ENCODE peak calls at places on chromosomes 5 and 9, in ten cellular contexts. One of them, this sample, is unnamed.

GRCh38 chr5:52173133-52173532 is 614.6 kb upstream of the ITGA1 start:
- DNase-seq in Peyer's patch: no peak
- DNase-seq in endothelial cell of umbilical vein: no peak
- DNase-seq in PC-3: no peak
- DNase-seq in stomach: no peak
- DNase-seq in kidney epithelial cell: no peak
- DNase-seq in progenitor cell of endocrine pancreas: no peak
- DNase-seq in AG09309: no peak
- DNase-seq in HCT116: no peak
- DNase-seq in GM23338: no peak
- DNase-seq in this sample: no peak

GRCh38 chr9:129981180-129981907 is 61.6 kb downstream of the FNBP1 start:
- DNase-seq in Peyer's patch: peak; percentile 58
- DNase-seq in endothelial cell of umbilical vein: peak; percentile 89
- DNase-seq in PC-3: no peak
- DNase-seq in stomach: no peak
- DNase-seq in kidney epithelial cell: no peak
- DNase-seq in progenitor cell of endocrine pancreas: no peak
- DNase-seq in AG09309: no peak
- DNase-seq in HCT116: no peak
- DNase-seq in GM23338: no peak
- DNase-seq in this sample: peak; percentile 39

GRCh38 chr9:110835404-110835803 is 166.8 kb downstream of the MUSK start:
- DNase-seq in Peyer's patch: no peak
- DNase-seq in endothelial cell of umbilical vein: no peak
- DNase-seq in PC-3: peak; percentile 87
- DNase-seq in stomach: no peak
- DNase-seq in kidney epithelial cell: peak; percentile 63
- DNase-seq in progenitor cell of endocrine pancreas: no peak
- DNase-seq in AG09309: peak; percentile 74
- DNase-seq in HCT116: peak; percentile 6
- DNase-seq in GM23338: peak; percentile 25
- DNase-seq in this sample: no peak

GRCh38 chr9:69027355-69028097 is 8.0 kb upstream of the FXN start:
- DNase-seq in Peyer's patch: peak; percentile 69
- DNase-seq in endothelial cell of umbilical vein: peak; percentile 53
- DNase-seq in PC-3: peak; percentile 57
- DNase-seq in stomach: no peak
- DNase-seq in kidney epithelial cell: no peak
- DNase-seq in progenitor cell of endocrine pancreas: no peak
- DNase-seq in AG09309: no peak
- DNase-seq in HCT116: peak; percentile 65
- DNase-seq in GM23338: peak; percentile 85
- DNase-seq in this sample: peak; percentile 22

GRCh38 chr9:70021026-70021571 is 22.5 kb upstream of the MAMDC2 start:
- DNase-seq in Peyer's patch: no peak
- DNase-seq in endothelial cell of umbilical vein: peak; percentile 87
- DNase-seq in PC-3: peak; percentile 78
- DNase-seq in stomach: peak; percentile 35
- DNase-seq in kidney epithelial cell: peak; percentile 73
- DNase-seq in progenitor cell of endocrine pancreas: no peak
- DNase-seq in AG09309: peak; percentile 63
- DNase-seq in HCT116: no peak
- DNase-seq in GM23338: no peak
- DNase-seq in this sample: no peak

GRCh38 chr9:130936285-130937117 is 2.5 kb downstream of the FIBCD1 start:
- DNase-seq in Peyer's patch: no peak
- DNase-seq in endothelial cell of umbilical vein: peak; percentile 15
- DNase-seq in PC-3: peak; percentile 38
- DNase-seq in stomach: no peak
- DNase-seq in kidney epithelial cell: no peak
- DNase-seq in progenitor cell of endocrine pancreas: no peak
- DNase-seq in AG09309: no peak
- DNase-seq in HCT116: no peak
- DNase-seq in GM23338: peak; percentile 81
- DNase-seq in this sample: peak; percentile 18

GRCh38 chr9:125110464-125110863 is 32.9 kb downstream of the SCAI start:
- DNase-seq in Peyer's patch: no peak
- DNase-seq in endothelial cell of umbilical vein: no peak
- DNase-seq in PC-3: no peak
- DNase-seq in stomach: no peak
- DNase-seq in kidney epithelial cell: no peak
- DNase-seq in progenitor cell of endocrine pancreas: no peak
- DNase-seq in AG09309: no peak
- DNase-seq in HCT116: no peak
- DNase-seq in GM23338: no peak
- DNase-seq in this sample: no peak

GRCh38 chr9:68955281-68955680 is 58.6 kb downstream of the PRKACG start:
- DNase-seq in Peyer's patch: no peak
- DNase-seq in endothelial cell of umbilical vein: no peak
- DNase-seq in PC-3: no peak
- DNase-seq in stomach: no peak
- DNase-seq in kidney epithelial cell: no peak
- DNase-seq in progenitor cell of endocrine pancreas: no peak
- DNase-seq in AG09309: no peak
- DNase-seq in HCT116: no peak
- DNase-seq in GM23338: no peak
- DNase-seq in this sample: no peak

GRCh38 chr5:40717281-40717680 is 37.6 kb downstream of the PTGER4 start:
- DNase-seq in Peyer's patch: no peak
- DNase-seq in endothelial cell of umbilical vein: peak; percentile 10
- DNase-seq in PC-3: peak; percentile 57
- DNase-seq in stomach: no peak
- DNase-seq in kidney epithelial cell: no peak
- DNase-seq in progenitor cell of endocrine pancreas: no peak
- DNase-seq in AG09309: peak; percentile 13
- DNase-seq in HCT116: no peak
- DNase-seq in GM23338: no peak
- DNase-seq in this sample: no peak

GRCh38 chr5:169569513-169569912 is 14.1 kb upstream of the SPDL1 start:
- DNase-seq in Peyer's patch: no peak
- DNase-seq in endothelial cell of umbilical vein: no peak
- DNase-seq in PC-3: no peak
- DNase-seq in stomach: no peak
- DNase-seq in kidney epithelial cell: no peak
- DNase-seq in progenitor cell of endocrine pancreas: no peak
- DNase-seq in AG09309: no peak
- DNase-seq in HCT116: no peak
- DNase-seq in GM23338: no peak
- DNase-seq in this sample: no peak

GRCh38 chr5:176583076-176583475 is 26.9 kb downstream of the GPRIN1 start:
- DNase-seq in Peyer's patch: no peak
- DNase-seq in endothelial cell of umbilical vein: no peak
- DNase-seq in PC-3: no peak
- DNase-seq in stomach: no peak
- DNase-seq in kidney epithelial cell: no peak
- DNase-seq in progenitor cell of endocrine pancreas: no peak
- DNase-seq in AG09309: no peak
- DNase-seq in HCT116: no peak
- DNase-seq in GM23338: no peak
- DNase-seq in this sample: no peak

GRCh38 chr5:35230043-35230611 is at the start of gene PRLR:
- DNase-seq in Peyer's patch: peak; percentile 80
- DNase-seq in endothelial cell of umbilical vein: no peak
- DNase-seq in PC-3: peak; percentile 21
- DNase-seq in stomach: peak; percentile 47
- DNase-seq in kidney epithelial cell: no peak
- DNase-seq in progenitor cell of endocrine pancreas: peak; percentile 16
- DNase-seq in AG09309: no peak
- DNase-seq in HCT116: no peak
- DNase-seq in GM23338: peak; percentile 54
- DNase-seq in this sample: peak; percentile 62

GRCh38 chr9:93909242-93909616 is 45.9 kb downstream of the BARX1 start:
- DNase-seq in Peyer's patch: no peak
- DNase-seq in endothelial cell of umbilical vein: no peak
- DNase-seq in PC-3: no peak
- DNase-seq in stomach: no peak
- DNase-seq in kidney epithelial cell: no peak
- DNase-seq in progenitor cell of endocrine pancreas: no peak
- DNase-seq in AG09309: no peak
- DNase-seq in HCT116: no peak
- DNase-seq in GM23338: no peak
- DNase-seq in this sample: no peak
- TF ChIP-seq CTCF in Peyer's patch: no peak
- TF ChIP-seq CTCF in endothelial cell of umbilical vein: no peak
- TF ChIP-seq CTCF in PC-3: no peak
- TF ChIP-seq CTCF in stomach: no peak
- TF ChIP-seq CTCF in kidney epithelial cell: no peak
- TF ChIP-seq CTCF in progenitor cell of endocrine pancreas: peak; percentile 49
- TF ChIP-seq CTCF in AG09309: no peak
- TF ChIP-seq CTCF in HCT116: no peak
- TF ChIP-seq CTCF in GM23338: no peak
- TF ChIP-seq CTCF in this sample: no peak

DNA sequence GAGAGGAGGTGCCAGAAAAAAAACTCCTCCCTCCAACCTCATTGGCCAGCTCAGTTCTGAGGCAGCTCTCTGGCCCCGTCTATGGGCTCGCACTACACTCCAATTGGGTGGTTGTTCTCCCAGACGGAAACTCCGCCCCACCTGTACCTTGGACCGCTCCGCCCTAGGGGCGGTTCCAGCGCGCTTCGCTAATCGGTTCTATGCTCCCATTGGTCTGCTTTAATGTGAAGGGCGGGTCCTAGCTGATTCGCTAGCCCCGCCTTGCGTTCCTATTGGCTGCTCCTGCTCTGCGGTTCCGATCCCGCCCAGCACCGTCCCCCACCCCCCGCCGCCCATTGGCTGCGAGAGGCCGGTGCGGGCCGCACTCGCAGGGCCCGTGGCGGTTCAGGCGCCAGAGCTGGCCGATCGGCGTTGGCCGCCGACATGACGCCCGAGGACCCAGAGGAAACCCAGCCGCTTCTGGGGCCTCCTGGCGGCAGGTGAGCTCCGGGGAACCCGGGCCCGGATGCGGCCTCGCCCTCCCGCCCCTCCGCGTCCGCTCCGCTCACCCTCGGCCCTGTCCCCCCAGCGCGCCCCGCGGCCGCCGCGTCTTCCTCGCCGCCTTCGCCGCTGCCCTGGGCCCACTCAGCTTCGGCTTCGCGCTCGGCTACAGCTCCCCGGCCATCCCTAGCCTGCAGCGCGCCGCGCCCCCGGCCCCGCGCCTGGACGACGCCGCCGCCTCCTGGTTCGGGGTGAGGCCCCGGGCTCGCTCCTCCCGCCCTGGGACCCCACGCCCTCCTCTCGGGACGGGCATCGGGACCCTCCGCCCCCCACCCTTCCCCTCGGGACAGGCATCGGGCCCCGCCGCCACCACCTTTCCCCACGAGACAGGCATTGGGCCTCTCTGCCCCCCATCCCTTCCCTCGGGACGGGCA is at the start of gene SLC2A8:
- DNase-seq in Peyer's patch: peak; percentile 99
- DNase-seq in endothelial cell of umbilical vein: peak; percentile 100
- DNase-seq in PC-3: peak; percentile 99
- DNase-seq in stomach: peak; percentile 99
- DNase-seq in kidney epithelial cell: peak; percentile 97
- DNase-seq in progenitor cell of endocrine pancreas: peak; percentile 98
- DNase-seq in AG09309: peak; percentile 86
- DNase-seq in HCT116: peak; percentile 99
- DNase-seq in GM23338: peak; percentile 100
- DNase-seq in this sample: peak; percentile 99
- TF ChIP-seq CTCF in Peyer's patch: peak; percentile 55
- TF ChIP-seq CTCF in endothelial cell of umbilical vein: no peak
- TF ChIP-seq CTCF in PC-3: peak; percentile 7
- TF ChIP-seq CTCF in stomach: no peak
- TF ChIP-seq CTCF in kidney epithelial cell: no peak
- TF ChIP-seq CTCF in progenitor cell of endocrine pancreas: peak; percentile 43
- TF ChIP-seq CTCF in AG09309: peak; percentile 4
- TF ChIP-seq CTCF in HCT116: peak; percentile 7
- TF ChIP-seq CTCF in GM23338: no peak
- TF ChIP-seq CTCF in this sample: peak; percentile 22

DNA sequence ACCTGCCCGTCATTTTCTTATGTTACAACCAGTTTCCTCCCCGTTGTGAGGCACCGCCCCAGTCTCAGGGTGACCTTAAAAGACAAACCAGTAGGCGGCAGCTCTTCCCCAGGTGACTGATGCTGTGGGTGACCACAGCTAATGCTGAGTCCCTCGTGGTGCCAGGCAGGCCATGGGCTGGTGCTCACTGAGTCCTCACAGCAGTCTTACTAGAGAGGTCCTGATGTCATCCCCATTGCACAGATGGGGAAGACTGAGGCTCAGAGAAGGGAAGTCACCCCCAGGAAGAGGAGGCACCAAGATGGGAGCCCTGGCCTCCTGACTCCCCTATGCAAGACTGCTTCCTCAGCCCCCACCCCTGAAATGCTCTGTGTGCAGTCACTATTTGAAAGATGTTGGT is 978 bp downstream of the CFAP157 start:
- DNase-seq in Peyer's patch: no peak
- DNase-seq in endothelial cell of umbilical vein: no peak
- DNase-seq in PC-3: peak; percentile 49
- DNase-seq in stomach: no peak
- DNase-seq in kidney epithelial cell: no peak
- DNase-seq in progenitor cell of endocrine pancreas: no peak
- DNase-seq in AG09309: no peak
- DNase-seq in HCT116: peak; percentile 43
- DNase-seq in GM23338: peak; percentile 68
- DNase-seq in this sample: peak; percentile 34
- TF ChIP-seq CTCF in Peyer's patch: no peak
- TF ChIP-seq CTCF in endothelial cell of umbilical vein: no peak
- TF ChIP-seq CTCF in PC-3: peak; percentile 56
- TF ChIP-seq CTCF in stomach: no peak
- TF ChIP-seq CTCF in kidney epithelial cell: no peak
- TF ChIP-seq CTCF in progenitor cell of endocrine pancreas: no peak
- TF ChIP-seq CTCF in AG09309: no peak
- TF ChIP-seq CTCF in HCT116: peak; percentile 42
- TF ChIP-seq CTCF in GM23338: peak; percentile 69
- TF ChIP-seq CTCF in this sample: peak; percentile 11

GRCh38 chr5:65742565-65743231 is 20.7 kb downstream of the NLN start:
- DNase-seq in Peyer's patch: no peak
- DNase-seq in endothelial cell of umbilical vein: peak; percentile 74
- DNase-seq in PC-3: peak; percentile 60
- DNase-seq in stomach: no peak
- DNase-seq in kidney epithelial cell: no peak
- DNase-seq in progenitor cell of endocrine pancreas: no peak
- DNase-seq in AG09309: peak; percentile 58
- DNase-seq in HCT116: peak; percentile 45
- DNase-seq in GM23338: peak; percentile 44
- DNase-seq in this sample: no peak
- TF ChIP-seq CTCF in Peyer's patch: peak; percentile 84
- TF ChIP-seq CTCF in endothelial cell of umbilical vein: peak; percentile 50
- TF ChIP-seq CTCF in PC-3: peak; percentile 57
- TF ChIP-seq CTCF in stomach: peak; percentile 23
- TF ChIP-seq CTCF in kidney epithelial cell: peak; percentile 63
- TF ChIP-seq CTCF in progenitor cell of endocrine pancreas: peak; percentile 63
- TF ChIP-seq CTCF in AG09309: peak; percentile 74
- TF ChIP-seq CTCF in HCT116: peak; percentile 64
- TF ChIP-seq CTCF in GM23338: peak; percentile 50
- TF ChIP-seq CTCF in this sample: peak; percentile 69

GRCh38 chr9:136170291-136170901 is 34.5 kb downstream of the LHX3 start:
- DNase-seq in Peyer's patch: peak; percentile 68
- DNase-seq in endothelial cell of umbilical vein: no peak
- DNase-seq in PC-3: peak; percentile 27
- DNase-seq in stomach: peak; percentile 30
- DNase-seq in kidney epithelial cell: no peak
- DNase-seq in progenitor cell of endocrine pancreas: peak; percentile 71
- DNase-seq in AG09309: no peak
- DNase-seq in HCT116: no peak
- DNase-seq in GM23338: peak; percentile 77
- DNase-seq in this sample: peak; percentile 47
- TF ChIP-seq CTCF in Peyer's patch: peak; percentile 56
- TF ChIP-seq CTCF in endothelial cell of umbilical vein: peak; percentile 83
- TF ChIP-seq CTCF in PC-3: peak; percentile 75
- TF ChIP-seq CTCF in stomach: peak; percentile 40
- TF ChIP-seq CTCF in kidney epithelial cell: peak; percentile 83
- TF ChIP-seq CTCF in progenitor cell of endocrine pancreas: peak; percentile 91
- TF ChIP-seq CTCF in AG09309: peak; percentile 84
- TF ChIP-seq CTCF in HCT116: peak; percentile 94
- TF ChIP-seq CTCF in GM23338: peak; percentile 88
- TF ChIP-seq CTCF in this sample: peak; percentile 50

GRCh38 chr5:75265731-75266130 is 29.1 kb upstream of the ANKRD31 start:
- DNase-seq in Peyer's patch: no peak
- DNase-seq in endothelial cell of umbilical vein: peak; percentile 28
- DNase-seq in PC-3: peak; percentile 56
- DNase-seq in stomach: no peak
- DNase-seq in kidney epithelial cell: no peak
- DNase-seq in progenitor cell of endocrine pancreas: no peak
- DNase-seq in AG09309: peak; percentile 13
- DNase-seq in HCT116: peak; percentile 37
- DNase-seq in GM23338: peak; percentile 80
- DNase-seq in this sample: no peak
- TF ChIP-seq CTCF in Peyer's patch: peak; percentile 70
- TF ChIP-seq CTCF in endothelial cell of umbilical vein: peak; percentile 30
- TF ChIP-seq CTCF in PC-3: peak; percentile 64
- TF ChIP-seq CTCF in stomach: peak; percentile 24
- TF ChIP-seq CTCF in kidney epithelial cell: peak; percentile 72
- TF ChIP-seq CTCF in progenitor cell of endocrine pancreas: peak; percentile 69
- TF ChIP-seq CTCF in AG09309: peak; percentile 61
- TF ChIP-seq CTCF in HCT116: peak; percentile 71
- TF ChIP-seq CTCF in GM23338: peak; percentile 67
- TF ChIP-seq CTCF in this sample: peak; percentile 46

This sample was measured in transverse colon.